ENCODE peak calls at places on chromosomes 6 and 20, in seven cellular contexts. H is CD8-positive, alpha-beta T cell; S is Panc1; Z is IMR-90; T is ovary; B is A673; X is heart right ventricle. U is an unnamed sample.

GRCh38 chr6:150527100-150527499 is 72.6 kb upstream of the PLEKHG1 start:
- DNase-seq in Z (peak; percentile 2), H (no peak), S (no peak), X (no peak), B (no peak), T (no peak), U (no peak)

GRCh38 chr20:13105864-13106457 is 97.2 kb downstream of the SPTLC3 start:
- DNase-seq in H (no peak), T (no peak), X (no peak), Z (peak; percentile 38), B (peak; percentile 56), S (no peak), U (no peak)

GRCh38 chr6:17877196-17877889 is 110.1 kb downstream of the KIF13A start:
- DNase-seq in T (no peak), X (no peak), Z (peak; percentile 81), B (peak; percentile 33), S (no peak), H (no peak), U (no peak)

GRCh38 chr6:134063966-134064445 is 11.6 kb upstream of the SLC2A12 start:
- DNase-seq in T (peak; percentile 52), X (no peak), H (peak; percentile 6), B (peak; percentile 81), S (no peak), Z (peak; percentile 85), U (no peak)

GRCh38 chr6:39496951-39497350 is 174.4 kb upstream of the KCNK16 start:
- DNase-seq in Z (no peak), S (no peak), H (no peak), X (peak; percentile 38), B (no peak), T (peak; percentile 71), U (peak; percentile 79)

GRCh38 chr6:143529095-143529494 is 17.6 kb upstream of the FUCA2 start:
- DNase-seq in B (peak; percentile 20), X (no peak), S (no peak), H (no peak), T (no peak), Z (no peak), U (no peak)

GRCh38 chr6:5034328-5034727 is 30.5 kb upstream of the RPP40 start:
- DNase-seq in T (no peak), B (no peak), Z (no peak), H (no peak), X (no peak), S (no peak), U (no peak)

GRCh38 chr20:37377346-37378081 is 31.6 kb downstream of the SRC start:
- DNase-seq in T (no peak), B (no peak), S (no peak), Z (no peak), H (no peak), X (no peak), U (no peak)

GRCh38 chr6:70216767-70217166 is 86.1 kb downstream of the COL9A1 start:
- DNase-seq in B (no peak), Z (no peak), H (no peak), X (no peak), T (no peak), S (no peak), U (no peak)

GRCh38 chr6:96089173-96089572 is 73.4 kb downstream of the FUT9 start:
- DNase-seq in S (peak; percentile 2), X (no peak), Z (no peak), H (no peak), T (no peak), B (peak; percentile 39), U (no peak)

GRCh38 chr20:36717657-36718056 is 28.2 kb downstream of the NDRG3 start:
- DNase-seq in B (peak; percentile 25), S (peak; percentile 5), Z (no peak), X (no peak), H (no peak), T (no peak), U (no peak)

GRCh38 chr6:136137008-136137689 is 113.0 kb downstream of the MTFR2 start:
- DNase-seq in Z (peak; percentile 72), B (no peak), H (no peak), X (no peak), S (no peak), T (no peak), U (no peak)

GRCh38 chr6:164144316-164144715 is 729.8 kb downstream of the QKI start:
- DNase-seq in Z (no peak), T (no peak), S (no peak), X (no peak), H (no peak), B (no peak), U (no peak)

GRCh38 chr20:44247676-44248419 is 740 bp downstream of the GDAP1L1 start:
- DNase-seq in S (no peak), B (peak; percentile 57), Z (peak; percentile 15), T (peak; percentile 46), X (peak; percentile 40), H (no peak), U (peak; percentile 77)

GRCh38 chr20:57620274-57620990 is at the start of gene ZBP1:
- DNase-seq in S (no peak), X (no peak), T (no peak), Z (no peak), H (no peak), B (no peak), U (no peak)

GRCh38 chr6:125791151-125791819 is 525 bp downstream of the NCOA7 start:
- DNase-seq in T (no peak), B (peak; percentile 66), S (peak; percentile 66), H (peak; percentile 11), Z (peak; percentile 52), X (no peak), U (no peak)

GRCh38 chr6:125154184-125155135 is 887 bp downstream of the TPD52L1 start:
- DNase-seq in T (peak; percentile 42), H (no peak), Z (no peak), B (peak; percentile 26), S (no peak), X (peak; percentile 43), U (peak; percentile 69)

GRCh38 chr6:169997930-169998218 is 246.5 kb downstream of the ERMARD start:
- DNase-seq in S (no peak), Z (no peak), B (no peak), T (no peak), X (no peak), H (no peak), U (no peak)

GRCh38 chr6:139020689-139021088 is 7.9 kb upstream of the ABRACL start:
- DNase-seq in H (no peak), X (no peak), B (no peak), S (no peak), T (no peak), Z (no peak), U (no peak)

GRCh38 chr20:21102691-21103311 is 3.4 kb downstream of the LINC00237 start:
- DNase-seq in S (no peak), X (peak; percentile 42), T (no peak), Z (peak; percentile 1), B (peak; percentile 70), H (no peak), U (peak; percentile 80)

GRCh38 chr20:59747671-59748515 is 143.6 kb downstream of the PHACTR3 start:
- DNase-seq in X (no peak), S (no peak), B (peak; percentile 21), T (no peak), Z (no peak), H (no peak), U (no peak)
- H3K9me3 ChIP-seq in X (no peaks in the 10 kb centered on the region), S (no peaks in the 10 kb centered on the region), B (no peaks in the 10 kb centered on the region), T (no peaks in the 10 kb centered on the region), Z (peaks cover 19% of the 10 kb centered on the region), H (no peaks in the 10 kb centered on the region), U (no peaks in the 10 kb centered on the region)

DNA sequence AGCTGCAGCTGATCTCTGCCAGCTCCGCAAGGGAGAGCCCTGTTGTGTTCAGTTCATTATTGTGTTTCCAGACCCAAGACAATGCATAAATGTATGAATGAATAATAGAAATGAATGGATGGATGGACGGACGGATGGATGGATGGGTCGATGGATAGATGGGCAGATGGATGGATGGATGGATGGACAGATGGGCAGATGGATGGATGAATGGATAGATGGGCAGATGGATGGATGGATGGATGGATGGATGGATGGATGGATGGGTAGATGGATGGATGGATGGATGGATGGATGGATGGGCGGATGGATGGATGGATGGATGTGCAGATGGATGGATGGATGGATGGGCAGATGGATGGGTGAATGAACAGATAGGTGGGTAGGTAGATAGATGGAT is 16.7 kb upstream of the LSM14B start:
- DNase-seq in S (no peak), T (no peak), X (no peak), Z (no peak), B (no peak), H (no peak), U (no peak)
- H3K9me3 ChIP-seq in S (no peaks in the 10 kb centered on the region), T (no peaks in the 10 kb centered on the region), X (peaks cover 34% of the 10 kb centered on the region), Z (peaks cover 46% of the 10 kb centered on the region), B (peaks cover 30% of the 10 kb centered on the region), H (peaks cover 38% of the 10 kb centered on the region), U (peaks cover 4% of the 10 kb centered on the region)

GRCh38 chr20:49283703-49284625 is 6.1 kb upstream of the ZNFX1 start:
- DNase-seq in B (peak; percentile 32), S (no peak), X (no peak), Z (no peak), T (no peak), H (no peak), U (no peak)
- H3K9me3 ChIP-seq in B (peaks cover 43% of the 10 kb centered on the region), S (no peaks in the 10 kb centered on the region), X (peaks cover 33% of the 10 kb centered on the region), Z (peaks cover 27% of the 10 kb centered on the region), T (peaks cover 4% of the 10 kb centered on the region), H (peaks cover 59% of the 10 kb centered on the region), U (peaks cover 15% of the 10 kb centered on the region)

GRCh38 chr6:167394330-167394729 is 69.4 kb downstream of the TTLL2 start:
- DNase-seq in S (no peak), T (no peak), B (no peak), Z (no peak), H (no peak), X (no peak), U (no peak)
- H3K9me3 ChIP-seq in S (no peaks in the 10 kb centered on the region), T (no peaks in the 10 kb centered on the region), B (no peaks in the 10 kb centered on the region), Z (peaks cover 42% of the 10 kb centered on the region), H (no peaks in the 10 kb centered on the region), X (no peaks in the 10 kb centered on the region), U (no peaks in the 10 kb centered on the region)

GRCh38 chr6:64301307-64302236 is 666.0 kb downstream of the PHF3 start:
- DNase-seq in S (no peak), Z (no peak), X (no peak), T (no peak), H (no peak), B (no peak), U (no peak)
- H3K9me3 ChIP-seq in S (peaks cover 4% of the 10 kb centered on the region), Z (no peaks in the 10 kb centered on the region), X (no peaks in the 10 kb centered on the region), T (no peaks in the 10 kb centered on the region), H (peaks cover 3% of the 10 kb centered on the region), B (no peaks in the 10 kb centered on the region), U (no peaks in the 10 kb centered on the region)

GRCh38 chr6:159533016-159533415 is 160.0 kb downstream of the SOD2 start:
- DNase-seq in B (no peak), Z (no peak), X (no peak), S (no peak), T (no peak), H (no peak), U (no peak)
- H3K9me3 ChIP-seq in B (no peaks in the 10 kb centered on the region), Z (no peaks in the 10 kb centered on the region), X (no peaks in the 10 kb centered on the region), S (no peaks in the 10 kb centered on the region), T (no peaks in the 10 kb centered on the region), H (no peaks in the 10 kb centered on the region), U (no peaks in the 10 kb centered on the region)

DNA sequence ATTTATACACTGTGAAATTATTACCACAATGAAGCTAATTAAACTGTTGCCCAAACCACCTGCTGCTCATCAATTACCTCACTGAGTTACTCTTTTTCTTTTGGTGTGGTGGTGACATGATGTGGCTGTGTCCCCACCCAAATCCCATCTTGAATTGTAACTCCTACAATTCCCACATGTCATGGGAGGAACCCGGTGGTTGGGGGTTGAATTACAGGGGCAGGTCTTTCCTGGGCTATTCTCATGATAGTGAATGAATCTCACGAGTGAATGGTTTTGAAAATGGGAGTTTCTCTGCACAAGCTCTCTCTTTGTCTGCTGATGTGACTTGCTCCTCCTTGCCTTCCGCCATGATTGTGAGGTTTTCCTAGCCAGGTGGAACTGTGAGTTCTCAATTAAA is 145.0 kb downstream of the LRRC1 start:
- DNase-seq in X (no peak), T (no peak), B (no peak), S (no peak), Z (no peak), H (no peak), U (no peak)
- H3K9me3 ChIP-seq in X (no peaks in the 10 kb centered on the region), T (no peaks in the 10 kb centered on the region), B (no peaks in the 10 kb centered on the region), S (no peaks in the 10 kb centered on the region), Z (no peaks in the 10 kb centered on the region), H (no peaks in the 10 kb centered on the region), U (no peaks in the 10 kb centered on the region)

U was measured in right cardiac atrium.